ENCODE peak calls at places on chromosome 19, in eight cellular contexts. Y is stimulated activated CD8-positive, alpha-beta memory T cell treated with anti-CD3 and anti-CD28 coated beads, Interleukin-12 subunit alpha, Interleukin-12 subunit beta, amount 100 ng/mL, for 1 hour; T is RCC 7860; F is T-helper 2 cell; H is H54; N is mucosa of descending colon; C is stimulated activated CD4-positive, alpha-beta T cell treated with anti-CD3 and anti-CD28 coated beads, Interleukin-4, amount 100 ng/mL, for 1 hour; Q is AG08396. A is an unnamed sample.
A peak's percentile ranks its signal among the peaks of the same experiment; 100 is the strongest.

GRCh38 chr19:18853755-18854427 is 22.1 kb downstream of the UPF1 start:
- DNase-seq in Y (no peak), T (no peak), F (no peak), H (no peak), N (peak; percentile 52), C (no peak), Q (no peak), A (no peak)

GRCh38 chr19:48844472-48844871 is 8.2 kb upstream of the HSD17B14 start:
- DNase-seq in Y (no peak), T (peak; percentile 32), F (peak; percentile 58), H (no peak), N (no peak), C (no peak), Q (peak; percentile 80), A (no peak)

GRCh38 chr19:51029718-51030117 is 3.3 kb upstream of the KLK11 start:
- DNase-seq in Y (no peak), T (no peak), F (no peak), H (no peak), N (no peak), C (no peak), Q (no peak), A (no peak)

GRCh38 chr19:30447276-30447870 is 75.2 kb downstream of the ZNF536 start:
- DNase-seq in Y (no peak), T (no peak), F (no peak), H (no peak), N (no peak), C (no peak), Q (peak; percentile 28), A (no peak)

GRCh38 chr19:16449330-16449961 is 22.3 kb downstream of the EPS15L1 start:
- DNase-seq in Y (peak; percentile 22), T (peak; percentile 44), F (peak; percentile 97), H (no peak), N (no peak), C (no peak), Q (no peak), A (no peak)

GRCh38 chr19:58581227-58582141 is 8.3 kb upstream of the MZF1 start:
- DNase-seq in Y (peak; percentile 82), T (no peak), F (peak; percentile 92), H (no peak), N (peak; percentile 80), C (peak; percentile 90), Q (peak; percentile 85), A (no peak)

GRCh38 chr19:1243768-1244692 is 2.5 kb downstream of the ATP5F1D start:
- DNase-seq in Y (peak; percentile 78), T (peak; percentile 64), F (peak; percentile 85), H (peak; percentile 91), N (peak; percentile 91), C (peak; percentile 87), Q (peak; percentile 91), A (no peak)

GRCh38 chr19:48329167-48329891 is 4.0 kb downstream of the EMP3 start:
- DNase-seq in Y (no peak), T (no peak), F (peak; percentile 75), H (peak; percentile 46), N (no peak), C (peak; percentile 25), Q (peak; percentile 57), A (no peak)

GRCh38 chr19:39566064-39566463 is 26.1 kb upstream of the EID2 start:
- DNase-seq in Y (no peak), T (no peak), F (no peak), H (no peak), N (no peak), C (no peak), Q (no peak), A (no peak)

GRCh38 chr19:49488863-49489537 is 1.6 kb downstream of the RPL13A start:
- DNase-seq in Y (no peak), T (no peak), F (peak; percentile 45), H (no peak), N (no peak), C (no peak), Q (no peak), A (no peak)

GRCh38 chr19:16342002-16342715 is 17.5 kb downstream of the KLF2 start:
- DNase-seq in Y (no peak), T (peak; percentile 86), F (peak; percentile 88), H (no peak), N (no peak), C (peak; percentile 57), Q (no peak), A (peak; percentile 32)

GRCh38 chr19:5338661-5339469 is 1.7 kb downstream of the PTPRS start:
- DNase-seq in Y (no peak), T (no peak), F (no peak), H (no peak), N (no peak), C (no peak), Q (no peak), A (no peak)

GRCh38 chr19:40872209-40872608 is 9.8 kb downstream of the CYP2A7 start:
- DNase-seq in Y (no peak), T (no peak), F (no peak), H (no peak), N (no peak), C (no peak), Q (no peak), A (no peak)

GRCh38 chr19:39031368-39032163 is 783 bp downstream of the FBXO27 start:
- DNase-seq in Y (peak; percentile 53), T (peak; percentile 85), F (peak; percentile 68), H (peak; percentile 97), N (peak; percentile 89), C (peak; percentile 80), Q (peak; percentile 70), A (no peak)

GRCh38 chr19:9969688-9969975 is 33.3 kb upstream of the OLFM2 start:
- DNase-seq in Y (no peak), T (no peak), F (no peak), H (no peak), N (no peak), C (no peak), Q (no peak), A (no peak)

GRCh38 chr19:32859591-32859990 is 10.0 kb downstream of the SLC7A9 start:
- DNase-seq in Y (no peak), T (no peak), F (no peak), H (no peak), N (no peak), C (no peak), Q (no peak), A (no peak)

GRCh38 chr19:51339313-51339686 is 2.6 kb downstream of the VSIG10L start:
- DNase-seq in Y (no peak), T (no peak), F (no peak), H (no peak), N (no peak), C (no peak), Q (no peak), A (no peak)

GRCh38 chr19:20079487-20079886 is 1.7 kb downstream of the ZNF90 start:
- DNase-seq in Y (no peak), T (no peak), F (no peak), H (no peak), N (no peak), C (no peak), Q (no peak), A (no peak)

GRCh38 chr19:34489175-34489574 is 7.6 kb downstream of the WTIP start:
- DNase-seq in Y (no peak), T (no peak), F (no peak), H (no peak), N (no peak), C (no peak), Q (no peak), A (no peak)

GRCh38 chr19:13103961-13104847 is 1.5 kb upstream of the LYL1 start:
- DNase-seq in Y (no peak), T (no peak), F (peak; percentile 71), H (no peak), N (peak; percentile 92), C (peak; percentile 74), Q (peak; percentile 67), A (no peak)